ENCODE peak calls at places on chromosome 18, in seven cellular contexts. J is hypothalamus; T is NCI-H446; D is CD8-positive, alpha-beta memory T cell; W is D341Med; G is heart right ventricle; H is fibroblast of gingiva. Z is an unnamed sample.

GRCh38 chr18:69400253-69400975 is at the start of gene DOK6:
- DNase-seq in J (no peak), T (peak; percentile 88), D (no peak), W (peak; percentile 96), G (peak; percentile 67), H (peak; percentile 80), Z (peak; percentile 62)

GRCh38 chr18:77191241-77191751 is 58.4 kb upstream of the GALR1 start:
- DNase-seq in J (no peak), T (no peak), D (no peak), W (no peak), G (no peak), H (peak; percentile 61), Z (no peak)

GRCh38 chr18:10213526-10213925 is 240.9 kb upstream of the APCDD1 start:
- DNase-seq in J (no peak), T (no peak), D (no peak), W (no peak), G (no peak), H (peak; percentile 55), Z (no peak)

GRCh38 chr18:4433762-4434161 is 21.3 kb downstream of the DLGAP1 start:
- DNase-seq in J (no peak), T (no peak), D (no peak), W (no peak), G (no peak), H (no peak), Z (no peak)

GRCh38 chr18:8798996-8799395 is 93.6 kb downstream of the MTCL1 start:
- DNase-seq in J (no peak), T (peak; percentile 51), D (no peak), W (no peak), G (peak; percentile 33), H (no peak), Z (no peak)

GRCh38 chr18:43571078-43571689 is 293.9 kb upstream of the SYT4 start:
- DNase-seq in J (no peak), T (peak; percentile 78), D (no peak), W (peak; percentile 65), G (no peak), H (peak; percentile 29), Z (peak; percentile 74)

GRCh38 chr18:32469691-32470131 is 971 bp downstream of the GAREM1 start:
- DNase-seq in J (no peak), T (no peak), D (no peak), W (no peak), G (no peak), H (peak; percentile 42), Z (peak; percentile 8)

GRCh38 chr18:8287184-8287885 is 321.9 kb upstream of the RAB12 start:
- DNase-seq in J (no peak), T (no peak), D (no peak), W (no peak), G (no peak), H (no peak), Z (no peak)

GRCh38 chr18:30545393-30545792 is 497.1 kb downstream of the DSC3 start:
- DNase-seq in J (no peak), T (no peak), D (no peak), W (no peak), G (no peak), H (no peak), Z (no peak)

GRCh38 chr18:51194604-51195003 is 2.9 kb downstream of the MEX3C start:
- DNase-seq in J (no peak), T (no peak), D (no peak), W (no peak), G (no peak), H (no peak), Z (no peak)

GRCh38 chr18:25365242-25365641 is 13.3 kb upstream of the ZNF521 start:
- DNase-seq in J (no peak), T (peak; percentile 82), D (no peak), W (no peak), G (no peak), H (no peak), Z (no peak)

GRCh38 chr18:44729631-44730101 is 49.0 kb downstream of the SETBP1 start:
- DNase-seq in J (no peak), T (no peak), D (peak; percentile 22), W (peak; percentile 62), G (no peak), H (no peak), Z (no peak)

GRCh38 chr18:34493566-34494358 is 216.3 kb upstream of the DTNA start:
- DNase-seq in J (peak; percentile 53), T (peak; percentile 57), D (no peak), W (peak; percentile 89), G (peak; percentile 43), H (no peak), Z (no peak)

GRCh38 chr18:25111382-25112070 is 240.4 kb downstream of the ZNF521 start:
- DNase-seq in J (no peak), T (no peak), D (no peak), W (no peak), G (no peak), H (peak; percentile 38), Z (no peak)

GRCh38 chr18:70931942-70932814 is 643.3 kb downstream of the SOCS6 start:
- DNase-seq in J (no peak), T (peak; percentile 18), D (no peak), W (no peak), G (no peak), H (peak; percentile 4), Z (peak; percentile 50)

GRCh38 chr18:506264-506663 is 5.8 kb upstream of the COLEC12 start:
- DNase-seq in J (no peak), T (no peak), D (no peak), W (no peak), G (no peak), H (no peak), Z (no peak)

GRCh38 chr18:48800877-48801727 is 149.7 kb downstream of the SMAD7 start:
- DNase-seq in J (no peak), T (no peak), D (no peak), W (no peak), G (no peak), H (no peak), Z (no peak)

GRCh38 chr18:617970-618504 is 21.2 kb downstream of the CLUL1 start:
- DNase-seq in J (no peak), T (no peak), D (no peak), W (no peak), G (no peak), H (no peak), Z (no peak)

Z was measured in SK-MEL-5.